ENCODE peak calls at places on chromosomes 6 and 20, in five cellular contexts. N, Q, J, D and S are unnamed samples.

GRCh38 chr20:49835031-49835430 is 22.4 kb downstream of the SLC9A8 start:
- DNase-seq in D (no peak), N (no peak), Q (no peak), J (no peak), S (no peak)

GRCh38 chr6:125102901-125103300 is 50.7 kb upstream of the TPD52L1 start:
- DNase-seq in Q (no peak), J (no peak), D (peak), N (no peak), S (no peak)

GRCh38 chr20:62258499-62259293 is 20.4 kb downstream of the OSBPL2 start:
- DNase-seq in N (no peak), J (no peak), D (peak), Q (no peak), S (no peak)

GRCh38 chr20:63359937-63360849 is 956 bp downstream of the CHRNA4 start:
- DNase-seq in J (no peak), D (no peak), Q (no peak), N (no peak), S (no peak)

GRCh38 chr6:127301199-127301700 is 34.6 kb downstream of the RNF146 start:
- DNase-seq in D (no peak), Q (no peak), N (no peak), J (no peak), S (no peak)

GRCh38 chr6:149060985-149061760 is 256.3 kb upstream of the TAB2 start:
- DNase-seq in D (peak), Q (no peak), J (no peak), N (peak), S (no peak)

GRCh38 chr6:169454204-169454871 is 200.7 kb upstream of the THBS2 start:
- DNase-seq in Q (no peak), N (no peak), J (no peak), D (no peak), S (no peak)

GRCh38 chr6:116385911-116386310 is 15.2 kb downstream of the DSE start:
- DNase-seq in Q (no peak), J (no peak), D (no peak), N (no peak), S (no peak)

GRCh38 chr6:75503291-75503690 is 9.7 kb upstream of the FILIP1 start:
- DNase-seq in D (no peak), N (no peak), Q (no peak), J (no peak), S (peak)

GRCh38 chr6:97025088-97025487 is 100.6 kb downstream of the KLHL32 start:
- DNase-seq in D (no peak), N (no peak), J (no peak), Q (no peak), S (no peak)

GRCh38 chr6:157842213-157842612 is 19.2 kb downstream of the SNX9 start:
- DNase-seq in N (no peak), Q (no peak), J (no peak), D (no peak), S (no peak)

GRCh38 chr20:58634121-58634817 is 16.8 kb upstream of the STX16 start:
- DNase-seq in Q (peak), D (no peak), N (no peak), J (no peak), S (peak)

GRCh38 chr6:42095066-42095465 is 44.7 kb downstream of the TAF8 start:
- DNase-seq in N (no peak), J (no peak), D (peak), Q (no peak), S (no peak)

GRCh38 chr6:134422426-134423231 is 104.7 kb upstream of the SGK1 start:
- DNase-seq in N (no peak), J (peak), Q (no peak), D (peak), S (no peak)

GRCh38 chr6:17703256-17703694 is 3.5 kb downstream of the NUP153 start:
- DNase-seq in N (peak), Q (no peak), J (no peak), D (peak), S (no peak)

GRCh38 chr6:108622601-108623335 is 62.1 kb downstream of the FOXO3 start:
- DNase-seq in J (no peak), D (no peak), N (peak), Q (no peak), S (no peak)
- TF ChIP-seq CTCF in J (no peak), D (no peak), N (peak), Q (no peak), S (no peak)

DNA sequence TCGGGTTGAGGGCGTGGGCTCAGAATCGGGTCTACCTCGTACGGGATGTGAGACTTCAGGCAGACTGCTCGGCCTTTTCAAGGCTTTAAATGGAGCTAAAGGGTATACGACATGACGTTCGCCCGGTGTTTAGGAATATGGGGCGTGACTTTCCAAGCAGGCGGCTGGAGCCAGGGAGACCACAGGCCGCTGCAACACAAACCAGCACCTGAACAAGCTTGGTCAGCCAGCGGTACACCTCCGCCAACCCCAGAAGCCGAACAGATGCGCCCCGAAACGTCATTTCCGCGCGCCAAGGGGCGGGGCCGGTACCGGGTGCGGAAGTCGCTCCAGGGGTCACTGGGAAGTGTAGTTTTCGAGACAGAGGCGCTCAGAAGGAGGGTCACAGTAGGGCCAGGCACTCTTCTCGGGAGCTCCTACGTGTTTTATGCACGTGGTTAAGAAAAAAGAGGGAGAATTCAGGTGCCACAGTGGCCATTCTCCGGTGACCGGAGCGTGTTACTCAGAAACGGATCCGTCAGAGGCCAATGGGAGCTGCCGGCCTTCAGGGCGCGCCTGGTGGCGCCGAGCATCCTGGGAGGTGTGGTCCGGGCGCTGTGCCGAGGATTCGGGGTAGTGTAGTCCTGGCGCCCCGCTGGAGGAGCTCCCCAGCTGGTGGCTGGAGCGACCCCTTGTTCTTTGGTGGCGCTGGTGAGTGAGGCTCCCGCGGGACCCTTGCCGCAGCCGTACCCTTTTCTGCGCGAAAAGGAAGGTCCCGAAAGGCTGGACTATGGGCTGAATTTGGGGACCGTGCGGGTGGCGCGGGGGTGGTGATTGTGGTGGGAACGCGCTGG is at the start of gene ZNF133:
- DNase-seq in Q (peak), D (peak), N (peak), J (peak), S (peak)
- TF ChIP-seq CTCF in Q (peak), D (peak), N (no peak), J (no peak), S (no peak)

DNA sequence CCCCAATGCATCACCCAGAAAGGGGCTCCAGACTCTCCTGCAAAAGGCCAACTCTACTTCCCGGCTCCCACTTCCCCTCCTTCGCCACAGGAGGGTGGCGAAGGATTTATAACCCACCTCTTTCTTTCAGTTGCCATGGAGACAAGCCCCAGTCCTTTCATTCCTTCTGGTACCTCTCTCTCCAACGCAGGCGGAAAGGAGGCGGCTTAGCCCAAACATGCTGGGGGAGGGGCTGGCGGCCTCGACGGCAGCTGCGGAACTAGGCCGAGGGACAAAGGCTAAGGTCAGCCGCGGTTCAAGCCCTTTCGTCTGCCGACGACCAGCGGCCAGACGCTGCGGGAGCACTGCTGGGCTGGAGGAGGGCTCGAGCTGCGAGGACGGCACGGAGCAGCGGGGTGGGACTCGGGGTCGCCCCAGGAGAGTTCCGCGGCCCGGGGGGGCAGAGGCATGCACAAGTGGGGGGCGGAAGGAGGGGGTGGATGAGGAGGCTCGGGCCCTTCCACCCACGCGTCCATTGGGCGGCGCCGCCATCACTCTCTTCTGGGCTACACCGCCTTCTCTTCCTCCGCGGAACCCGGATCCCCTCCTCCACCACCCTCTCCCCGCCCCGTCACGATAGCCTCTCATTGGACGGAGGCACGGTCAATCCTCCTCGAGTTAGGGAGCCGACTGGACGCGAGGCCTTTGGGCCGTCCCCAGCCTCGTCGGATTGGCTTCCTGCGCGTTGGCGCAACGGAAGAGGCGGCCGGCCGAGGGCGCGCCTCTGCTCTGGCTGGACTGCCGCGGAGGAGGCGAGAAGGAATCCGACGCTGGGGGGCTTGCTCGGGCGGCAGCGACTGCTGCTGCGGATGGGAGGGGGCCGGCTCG is at the start of gene PANK2:
- DNase-seq in D (peak), N (peak), Q (peak), J (peak), S (peak)
- TF ChIP-seq CTCF in D (peak), N (peak), Q (peak), J (peak), S (peak)

DNA sequence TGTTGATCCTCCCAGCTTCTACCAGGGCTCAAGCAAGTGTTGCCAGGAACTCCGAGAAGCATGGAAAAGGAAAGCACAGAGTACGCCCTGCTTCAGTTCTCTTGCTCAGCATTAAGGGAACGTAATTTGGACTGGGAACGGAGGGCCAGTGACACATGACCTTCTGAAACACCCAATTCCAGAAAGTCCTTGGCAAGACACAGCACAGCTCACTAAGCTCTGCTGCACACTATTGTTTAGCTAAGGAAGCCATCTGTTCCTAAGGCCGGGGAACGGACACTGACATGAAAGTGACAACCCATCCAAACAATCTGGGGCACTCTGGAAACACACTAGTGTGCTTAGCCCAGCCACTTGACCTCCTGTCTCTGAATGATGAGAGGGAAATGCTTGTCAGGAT is 56.9 kb upstream of the NXT1 start:
- DNase-seq in J (no peak), D (no peak), Q (no peak), N (no peak), S (no peak)
- TF ChIP-seq CTCF in J (no peak), D (no peak), Q (no peak), N (no peak), S (no peak)

DNA sequence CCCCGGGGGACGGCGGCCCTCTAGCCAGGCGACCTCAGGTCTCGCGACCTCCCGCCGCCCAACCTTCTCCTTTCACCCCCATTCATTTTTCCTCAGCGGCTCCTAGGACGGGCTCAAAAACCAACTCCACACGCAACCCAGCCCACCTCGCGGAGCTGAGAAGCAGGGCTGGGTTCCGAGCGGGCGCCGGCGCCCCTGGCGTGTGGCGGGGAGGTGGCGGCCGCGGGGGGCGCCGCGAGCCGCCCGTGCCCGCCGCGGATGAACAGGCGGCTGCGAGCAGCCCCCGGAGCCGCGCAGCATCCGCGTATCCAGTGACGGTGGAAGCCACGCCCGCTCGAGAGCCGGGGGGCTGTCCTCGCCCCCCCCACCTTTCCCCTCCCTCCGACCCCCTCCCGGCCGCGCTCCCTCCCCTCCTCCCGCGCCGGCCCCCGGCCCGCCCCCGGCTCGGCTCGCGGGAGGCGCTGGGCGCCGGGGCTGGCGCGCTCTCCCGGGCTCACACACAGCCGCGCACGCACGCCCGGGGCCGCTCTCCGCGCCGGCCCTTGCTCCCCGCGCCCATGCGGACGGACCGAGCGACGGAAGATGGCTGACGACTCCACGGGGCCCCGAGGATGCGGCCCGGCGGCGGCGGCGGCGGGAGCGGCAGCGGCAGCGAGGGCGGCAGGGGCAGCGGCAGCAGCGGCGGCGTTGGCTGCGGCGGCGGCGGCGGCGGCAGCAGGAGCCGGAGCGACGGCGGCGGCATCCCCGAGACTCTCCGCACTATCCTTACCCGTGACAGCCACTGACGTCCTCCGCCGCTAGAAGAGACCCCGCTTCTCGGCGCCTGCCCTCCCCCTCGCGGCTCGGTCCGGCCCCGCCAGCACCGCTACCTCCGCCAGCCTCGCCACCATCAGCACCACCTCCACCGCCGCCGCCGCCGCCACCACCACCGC is at the start of gene SOBP:
- DNase-seq in J (peak), D (no peak), N (peak), Q (peak), S (peak)
- TF ChIP-seq CTCF in J (no peak), D (no peak), N (no peak), Q (no peak), S (no peak)

DNA sequence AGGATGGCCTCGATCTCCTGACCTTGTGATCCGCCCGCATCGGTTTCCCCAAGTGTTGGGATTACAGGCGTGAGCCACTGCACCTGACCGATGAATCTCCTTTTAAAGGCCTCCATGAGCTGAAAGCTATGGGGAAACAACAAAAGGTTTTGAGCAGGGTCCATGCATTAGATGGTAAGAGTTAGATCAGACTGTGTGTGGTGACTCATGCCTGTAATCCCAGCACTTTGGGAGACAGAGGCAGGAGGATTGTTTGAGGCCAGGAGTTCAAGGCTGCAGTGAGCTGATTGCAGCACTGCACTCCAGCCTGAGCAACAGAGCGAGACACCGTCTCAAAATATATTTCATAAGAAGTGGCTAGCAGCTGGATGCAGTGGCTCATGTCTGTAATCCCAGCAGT is 41.0 kb upstream of the BCLAF1 start:
- DNase-seq in N (no peak), J (no peak), D (no peak), Q (no peak), S (no peak)
- TF ChIP-seq CTCF in N (no peak), J (no peak), D (no peak), Q (no peak), S (no peak)

GRCh38 chr6:113190170-113190569 is 667.0 kb upstream of the MARCKS start:
- DNase-seq in J (no peak), N (peak), D (peak), Q (no peak), S (no peak)
- TF ChIP-seq CTCF in J (no peak), N (peak), D (peak), Q (no peak), S (no peak)

DNA sequence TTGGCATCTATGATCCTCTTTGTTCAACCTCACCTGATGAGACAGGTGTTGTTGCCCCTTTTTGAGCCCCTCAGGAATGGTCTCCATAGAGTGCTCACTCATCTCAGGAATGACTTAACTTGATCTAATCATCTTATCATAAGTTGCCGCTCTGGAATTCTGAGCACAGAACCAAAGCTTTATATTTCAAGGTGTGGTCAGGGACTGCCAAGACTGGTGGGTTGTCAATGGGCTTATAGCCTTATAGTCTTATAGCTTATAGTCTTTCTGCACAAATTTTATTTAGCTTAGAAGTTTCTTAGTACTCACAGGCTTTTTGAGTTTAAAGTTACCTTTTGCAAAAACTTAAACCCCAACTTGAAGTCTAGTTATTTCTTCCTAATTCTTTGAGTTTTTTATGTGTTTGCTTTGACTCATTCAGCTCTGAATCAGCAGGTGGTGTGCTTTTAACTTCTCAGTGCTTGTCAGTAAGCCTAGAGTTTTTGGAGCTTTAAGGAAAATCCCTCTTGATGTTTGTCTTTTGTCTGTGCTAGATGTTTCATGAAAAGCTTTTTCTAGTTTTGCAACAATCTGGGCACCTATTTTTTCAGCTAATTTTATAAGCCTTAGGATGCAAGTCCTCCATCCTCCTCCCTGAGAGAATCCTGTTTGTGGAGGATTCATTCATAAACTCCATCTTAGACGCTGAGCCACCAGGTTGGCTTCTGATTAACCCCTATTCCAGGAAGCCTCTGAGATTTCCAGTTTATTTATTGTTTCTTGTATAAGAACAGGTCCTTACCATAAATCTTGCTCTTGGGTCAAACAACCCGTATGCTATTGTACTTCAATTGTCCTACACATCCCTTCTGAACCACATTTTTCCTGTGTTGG is 72.3 kb upstream of the SSTR4 start:
- DNase-seq in D (peak), Q (no peak), N (no peak), J (peak), S (no peak)
- TF ChIP-seq CTCF in D (no peak), Q (no peak), N (no peak), J (no peak), S (no peak)

DNA sequence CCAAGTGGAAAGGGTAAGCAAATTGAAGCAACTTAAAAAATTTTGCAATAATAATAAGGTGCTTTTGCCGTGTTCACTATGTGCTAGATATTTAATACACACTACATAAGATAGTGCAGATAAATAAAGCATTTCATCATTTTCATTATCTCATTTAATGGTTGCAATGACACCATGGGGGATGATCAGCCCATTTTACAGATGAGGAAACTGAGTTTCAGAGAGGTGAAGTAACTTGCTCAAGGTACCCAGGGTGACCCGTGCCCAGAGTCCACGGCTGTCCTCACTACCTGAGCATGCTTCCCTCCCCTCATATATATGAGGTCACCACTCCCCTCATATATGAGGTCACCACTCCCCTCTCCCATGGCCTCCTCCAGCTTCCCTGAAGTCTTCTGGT is 7.5 kb upstream of the KCNK5 start:
- DNase-seq in Q (no peak), D (no peak), N (no peak), J (no peak), S (no peak)
- TF ChIP-seq CTCF in Q (no peak), D (no peak), N (no peak), J (no peak), S (no peak)

GRCh38 chr20:48620486-48621255 is 207.1 kb downstream of the PREX1 start:
- DNase-seq in J (peak), N (peak), Q (peak), D (peak), S (peak)
- TF ChIP-seq CTCF in J (peak), N (peak), Q (peak), D (peak), S (peak)